ENCODE peak calls at places on chromosome 6, in nine cellular contexts. S, Q, C, Y, N, G, D, Z and W are unnamed samples.

GRCh38 chr6:22421187-22421586 is 124.4 kb upstream of the PRL start:
- DNase-seq in S (peak; percentile 55), Q (no peak), C (no peak), Y (no peak), N (no peak), G (no peak), D (no peak), Z (no peak), W (no peak)

GRCh38 chr6:155492061-155492735 is 36.6 kb upstream of the NOX3 start:
- DNase-seq in S (no peak), Q (no peak), C (no peak), Y (no peak), N (no peak), G (no peak), D (no peak), Z (no peak), W (no peak)

GRCh38 chr6:109483744-109484075 is 691 bp upstream of the ZBTB24 start:
- DNase-seq in S (no peak), Q (no peak), C (no peak), Y (no peak), N (no peak), G (no peak), D (no peak), Z (no peak), W (no peak)

GRCh38 chr6:163900570-163900969 is 486.1 kb downstream of the QKI start:
- DNase-seq in S (no peak), Q (no peak), C (no peak), Y (no peak), N (no peak), G (no peak), D (no peak), Z (peak; percentile 89), W (no peak)

GRCh38 chr6:82525775-82526515 is 162.3 kb downstream of the TPBG start:
- DNase-seq in S (no peak), Q (no peak), C (no peak), Y (no peak), N (no peak), G (no peak), D (no peak), Z (no peak), W (no peak)

GRCh38 chr6:132167966-132168365 is 216.8 kb upstream of the CCN2 start:
- DNase-seq in S (peak; percentile 59), Q (no peak), C (no peak), Y (no peak), N (no peak), G (no peak), D (no peak), Z (no peak), W (no peak)

GRCh38 chr6:80531676-80532619 is 425.5 kb downstream of the BCKDHB start:
- DNase-seq in S (no peak), Q (no peak), C (no peak), Y (no peak), N (no peak), G (no peak), D (no peak), Z (peak; percentile 31), W (no peak)

GRCh38 chr6:50849781-50850180 is 31.1 kb downstream of the TFAP2B start:
- DNase-seq in S (no peak), Q (no peak), C (no peak), Y (no peak), N (no peak), G (no peak), D (no peak), Z (no peak), W (no peak)

GRCh38 chr6:1473598-1473997 is 84.2 kb downstream of the FOXF2 start:
- DNase-seq in S (no peak), Q (no peak), C (no peak), Y (no peak), N (no peak), G (no peak), D (no peak), Z (no peak), W (no peak)

GRCh38 chr6:1473166-1473565 is 83.8 kb downstream of the FOXF2 start:
- DNase-seq in S (no peak), Q (no peak), C (no peak), Y (no peak), N (no peak), G (no peak), D (no peak), Z (no peak), W (no peak)

GRCh38 chr6:1475169-1475568 is 85.8 kb downstream of the FOXF2 start:
- DNase-seq in S (no peak), Q (no peak), C (no peak), Y (no peak), N (no peak), G (no peak), D (no peak), Z (no peak), W (no peak)

GRCh38 chr6:1472643-1473042 is 83.3 kb downstream of the FOXF2 start:
- DNase-seq in S (no peak), Q (no peak), C (no peak), Y (no peak), N (no peak), G (no peak), D (no peak), Z (no peak), W (no peak)

DNA sequence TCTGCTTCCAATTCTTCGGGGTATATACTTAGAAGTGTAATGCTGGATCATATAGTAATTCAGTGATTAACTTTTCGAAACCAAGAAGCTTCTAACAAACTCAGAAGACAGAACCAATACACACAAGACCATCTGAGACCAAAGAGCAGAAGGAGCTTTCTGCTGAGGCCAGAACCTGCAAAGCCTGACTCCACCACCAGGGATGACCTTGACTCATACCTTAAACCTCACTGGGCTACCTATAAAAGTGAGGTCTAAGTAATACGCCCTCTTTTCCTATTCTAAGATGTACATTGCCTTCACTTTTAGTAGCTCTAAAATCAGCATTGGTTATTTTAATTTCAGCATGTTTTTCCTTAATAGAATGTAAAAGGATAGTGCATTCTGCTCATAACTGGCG is 84.8 kb downstream of the FOXF2 start:
- DNase-seq in S (no peak), Q (no peak), C (no peak), Y (no peak), N (no peak), G (no peak), D (no peak), Z (no peak), W (no peak)
- TF ChIP-seq CTCF in S (peak; percentile 30), Q (no peak), C (no peak), Y (no peak), N (peak; percentile 15), G (no peak), D (no peak), Z (no peak), W (no peak)

DNA sequence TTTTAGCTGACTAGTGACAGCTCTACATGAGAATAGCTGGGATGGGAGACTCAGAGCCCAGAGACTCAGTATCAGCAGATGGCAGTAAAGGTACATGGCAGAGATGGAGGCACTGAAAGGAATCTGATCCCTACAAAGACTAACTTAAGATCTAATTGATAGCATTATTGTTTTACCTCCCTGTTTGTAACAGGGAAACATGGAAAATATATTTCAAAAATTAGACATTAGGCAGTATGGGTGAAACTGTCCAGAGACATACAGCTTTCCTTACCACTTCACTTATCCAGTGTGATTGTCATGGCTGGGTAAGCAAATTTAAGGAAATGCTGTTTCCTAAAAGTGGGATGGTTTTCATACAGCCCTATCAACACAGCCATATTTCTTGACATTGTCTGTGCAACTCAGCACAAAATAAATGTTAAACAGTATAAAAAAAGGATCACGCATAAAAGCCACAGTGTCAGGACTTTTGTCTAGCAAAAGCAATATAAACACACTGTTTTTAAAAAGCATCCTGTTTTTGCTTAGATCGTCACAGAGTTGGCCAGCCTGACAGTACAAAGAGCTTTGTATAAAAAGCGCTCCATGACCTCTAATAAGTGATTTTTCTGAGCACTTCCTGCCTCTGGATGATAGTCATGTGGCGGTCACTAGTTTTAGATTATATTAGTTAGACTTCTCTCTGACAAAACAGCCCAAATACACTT is 376.9 kb downstream of the PHF3 start:
- DNase-seq in S (peak; percentile 6), Q (no peak), C (no peak), Y (no peak), N (peak; percentile 32), G (peak; percentile 21), D (no peak), Z (peak; percentile 59), W (no peak)
- TF ChIP-seq CTCF in S (peak; percentile 65), Q (peak; percentile 30), C (peak; percentile 15), Y (peak; percentile 49), N (peak; percentile 58), G (peak; percentile 46), D (no peak), Z (peak; percentile 77), W (no peak)

DNA sequence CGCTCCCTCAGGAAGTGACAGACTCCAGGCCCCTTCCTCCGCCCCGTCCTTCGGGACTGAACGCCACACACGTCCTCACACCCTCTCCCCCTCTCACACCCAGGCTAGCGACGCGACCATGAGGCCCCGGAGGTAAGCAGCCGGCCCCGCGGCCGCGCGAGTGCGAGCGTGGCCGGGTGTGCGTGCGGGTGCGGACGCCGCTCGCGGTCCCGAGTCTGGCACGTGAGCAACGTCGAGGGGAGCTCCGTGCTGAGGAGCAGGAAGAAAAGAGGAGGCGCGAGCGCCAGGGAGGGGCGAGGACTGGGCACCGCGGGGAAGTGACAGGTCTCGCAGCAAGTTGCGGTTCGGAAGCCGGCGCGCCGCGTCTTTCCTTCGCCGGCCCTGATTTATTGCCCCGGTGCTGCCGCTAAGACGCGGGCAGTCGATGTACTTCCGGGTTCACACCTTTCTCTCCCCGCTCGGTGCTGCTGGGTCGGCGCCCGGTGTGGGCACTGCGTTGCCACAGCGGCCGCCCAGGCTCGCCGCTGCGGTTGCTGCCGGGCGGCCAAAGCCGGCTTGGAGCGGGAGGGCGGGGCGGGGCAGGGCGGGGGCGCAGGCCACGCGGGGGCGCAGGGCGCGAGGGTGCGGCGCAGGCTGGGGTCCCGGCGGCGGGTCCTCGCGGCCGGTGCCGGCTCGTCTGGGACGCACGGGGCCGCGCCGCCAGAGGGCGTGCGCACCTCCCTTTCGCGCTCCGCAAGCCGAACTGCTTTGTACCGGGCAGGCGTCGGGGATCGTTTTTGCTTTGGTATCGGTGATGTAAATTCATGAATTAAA is 15.8 kb upstream of the LIN28B start:
- DNase-seq in S (peak; percentile 7), Q (no peak), C (no peak), Y (no peak), N (peak; percentile 9), G (peak; percentile 67), D (no peak), Z (peak; percentile 32), W (no peak)
- TF ChIP-seq CTCF in S (no peak), Q (no peak), C (no peak), Y (peak; percentile 30), N (peak; percentile 12), G (peak; percentile 79), D (no peak), Z (peak; percentile 67), W (no peak)

DNA sequence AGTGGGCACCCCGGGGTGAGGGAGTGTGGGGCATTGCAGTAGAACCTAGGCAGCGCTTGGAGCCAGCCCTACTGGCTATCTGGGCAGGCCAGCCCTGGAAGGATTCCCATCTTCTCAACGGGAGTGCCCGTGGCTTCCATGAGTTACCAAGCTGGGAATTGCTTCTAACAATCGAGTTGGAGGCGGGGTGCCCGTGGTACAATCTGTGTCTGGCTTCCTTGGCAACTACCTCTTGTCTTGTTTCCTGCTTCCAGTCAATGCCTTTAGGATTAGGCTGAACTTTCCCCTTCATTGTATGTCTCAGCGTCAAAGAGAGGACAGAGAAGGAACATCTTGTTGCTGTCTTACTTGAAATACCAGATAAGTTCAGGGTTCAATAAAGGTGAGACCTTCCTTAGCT is 33.3 kb downstream of the PPP1R14C start:
- DNase-seq in S (no peak), Q (no peak), C (no peak), Y (no peak), N (no peak), G (no peak), D (peak; percentile 47), Z (no peak), W (no peak)
- TF ChIP-seq CTCF in S (no peak), Q (no peak), C (no peak), Y (no peak), N (no peak), G (no peak), D (no peak), Z (no peak), W (no peak)